ENCODE peak calls at places on chromosomes 13 and 19, in four cellular contexts. Z is nucleus accumbens, S is amniotic stem cell, X is D721Med. N is an unnamed sample.
A peak's percentile ranks its signal among the peaks of the same experiment; 100 is the strongest.

GRCh38 chr19:50817941-50818858 is 5.4 kb downstream of the KLK1 start:
- DNase-seq in Z (no peak), S (no peak), X (no peak), N (peak; percentile 53)

GRCh38 chr19:44807652-44808462 is 1.0 kb upstream of the BCAM start:
- DNase-seq in Z (no peak), S (no peak), X (no peak), N (no peak)

GRCh38 chr19:44891016-44891882 is at the start of gene TOMM40:
- DNase-seq in Z (no peak), S (peak; percentile 100), X (peak; percentile 98), N (no peak)

GRCh38 chr13:52001120-52001731 is 10.0 kb downstream of the ATP7B start:
- DNase-seq in Z (no peak), S (no peak), X (peak; percentile 67), N (peak; percentile 63)

GRCh38 chr19:13020002-13020414 is 24.7 kb downstream of the NFIX start:
- DNase-seq in Z (no peak), S (no peak), X (no peak), N (no peak)

GRCh38 chr19:16559896-16560295 is 12.3 kb downstream of the SLC35E1 start:
- DNase-seq in Z (no peak), S (no peak), X (no peak), N (no peak)

GRCh38 chr19:7191946-7192691 is 102.1 kb downstream of the INSR start:
- DNase-seq in Z (no peak), S (no peak), X (no peak), N (no peak)

GRCh38 chr13:57627663-57628062 is 3.9 kb upstream of the PCDH17 start:
- DNase-seq in Z (no peak), S (no peak), X (no peak), N (peak; percentile 74)

GRCh38 chr19:16161848-16162247 is 11.5 kb downstream of the CIB3 start:
- DNase-seq in Z (no peak), S (peak; percentile 7), X (no peak), N (no peak)

N was measured in A673.